ENCODE peak calls at places on chromosomes 4 and X, in ten cellular contexts. Z is hippocampal formation; P is OCI-M1; T is naive thymus-derived CD8-positive, alpha-beta T cell; W is ACHN; G is hepatocyte; V is CD4-positive, CD25-positive, alpha-beta regulatory T cell; C is renal cortical epithelial cell; H is EH; K is anterior cingulate cortex. O is an unnamed sample.

GRCh38 chrX:129359269-129359668 is 164.0 kb downstream of the SMARCA1 start:
- DNase-seq in Z (no peak), P (peak), T (no peak), W (no peak), G (no peak), V (no peak), C (no peak), H (peak), K (no peak), O (peak)

GRCh38 chr4:167955006-167955405 is 137.3 kb upstream of the ANXA10 start:
- DNase-seq in Z (no peak), P (no peak), T (no peak), W (no peak), G (no peak), V (no peak), C (no peak), H (no peak), K (no peak), O (no peak)

GRCh38 chr4:170476351-170476750 is 386.6 kb upstream of the AADAT start:
- DNase-seq in Z (no peak), P (peak), T (no peak), W (no peak), G (no peak), V (no peak), C (no peak), H (no peak), K (no peak), O (no peak)

GRCh38 chrX:30577362-30577961 is at the start of gene TASL:
- DNase-seq in Z (no peak), P (peak), T (peak), W (no peak), G (no peak), V (peak), C (no peak), H (no peak), K (no peak), O (peak)

GRCh38 chrX:101450052-101450451 is 35.2 kb upstream of the ARMCX4 start:
- DNase-seq in Z (no peak), P (peak), T (no peak), W (no peak), G (no peak), V (no peak), C (no peak), H (no peak), K (no peak), O (no peak)

GRCh38 chrX:9997524-9997923 is 30.4 kb downstream of the CLDN34 start:
- DNase-seq in Z (no peak), P (no peak), T (no peak), W (no peak), G (no peak), V (peak), C (no peak), H (no peak), K (no peak), O (no peak)

GRCh38 chr4:171203425-171203824 is 609.8 kb upstream of the GALNTL6 start:
- DNase-seq in Z (no peak), P (no peak), T (no peak), W (no peak), G (no peak), V (no peak), C (peak), H (no peak), K (no peak), O (no peak)

GRCh38 chr4:82371398-82371972 is 2.3 kb downstream of the HNRNPD start:
- DNase-seq in Z (no peak), P (peak), T (no peak), W (no peak), G (no peak), V (no peak), C (no peak), H (peak), K (no peak), O (peak)

GRCh38 chr4:7909966-7910720 is 29.5 kb downstream of the AFAP1 start:
- DNase-seq in Z (no peak), P (no peak), T (no peak), W (no peak), G (no peak), V (no peak), C (peak), H (peak), K (no peak), O (no peak)

GRCh38 chr4:144674711-144675110 is 28.8 kb downstream of the HHIP start:
- DNase-seq in Z (no peak), P (no peak), T (no peak), W (no peak), G (no peak), V (no peak), C (peak), H (no peak), K (no peak), O (no peak)

GRCh38 chr4:166143227-166143626 is 270.2 kb downstream of the TLL1 start:
- DNase-seq in Z (no peak), P (peak), T (no peak), W (no peak), G (no peak), V (no peak), C (no peak), H (peak), K (no peak), O (peak)

GRCh38 chr4:4780634-4781287 is 78.7 kb upstream of the MSX1 start:
- DNase-seq in Z (no peak), P (no peak), T (no peak), W (no peak), G (no peak), V (no peak), C (no peak), H (peak), K (no peak), O (peak)

GRCh38 chr4:155552180-155552579 is 114.5 kb upstream of the GUCY1A1 start:
- DNase-seq in Z (no peak), P (no peak), T (no peak), W (no peak), G (no peak), V (no peak), C (peak), H (peak), K (no peak), O (peak)

GRCh38 chr4:142396279-142396678 is 449.8 kb downstream of the INPP4B start:
- DNase-seq in Z (no peak), P (no peak), T (no peak), W (no peak), G (no peak), V (no peak), C (peak), H (peak), K (no peak), O (peak)

GRCh38 chr4:53061467-53061866 is 199.3 kb downstream of the RASL11B start:
- DNase-seq in Z (no peak), P (no peak), T (no peak), W (no peak), G (no peak), V (no peak), C (no peak), H (no peak), K (no peak), O (no peak)

GRCh38 chrX:7170903-7171302 is 22.9 kb upstream of the PUDP start:
- DNase-seq in Z (no peak), P (peak), T (peak), W (peak), G (peak), V (peak), C (peak), H (no peak), K (no peak), O (peak)

GRCh38 chr4:84907145-84907544 is 59.3 kb downstream of the WDFY3 start:
- DNase-seq in Z (no peak), P (no peak), T (no peak), W (no peak), G (no peak), V (no peak), C (no peak), H (no peak), K (no peak), O (no peak)

GRCh38 chrX:104141087-104141760 is 15.6 kb downstream of the SLC25A53 start:
- DNase-seq in Z (no peak), P (no peak), T (no peak), W (no peak), G (no peak), V (no peak), C (no peak), H (no peak), K (no peak), O (no peak)

GRCh38 chr4:88705805-88706518 is 8.3 kb upstream of the NAP1L5 start:
- DNase-seq in Z (peak), P (no peak), T (no peak), W (peak), G (no peak), V (no peak), C (peak), H (peak), K (no peak), O (peak)